ENCODE peak calls at places on chromosomes 3 and 15, in four cellular contexts. A is activated naive CD8-positive, alpha-beta T cell treated with anti-CD3 and anti-CD28 coated beads, Interleukin-2, amount 10 ng/mL, durations not matched to agents 7 days and 5 days; S is activated T-cell treated with anti-CD3 and anti-CD28 coated beads, Interleukin-2, amount 50 U/mL, for 72 hours; B is pancreas. O is an unnamed sample.

GRCh38 chr3:87082806-87083440 is 92.0 kb upstream of the VGLL3 start:
- DNase-seq in A (no peak), S (peak), B (peak), O (no peak)

GRCh38 chr3:15108869-15109268 is 9.9 kb upstream of the RBSN start:
- DNase-seq in A (no peak), S (no peak), B (no peak), O (no peak)

GRCh38 chr3:175287361-175287963 is 428.3 kb downstream of the NAALADL2 start:
- DNase-seq in A (no peak), S (no peak), B (no peak), O (no peak)

GRCh38 chr15:40232625-40233070 is 6.2 kb upstream of the PAK6 start:
- DNase-seq in A (no peak), S (no peak), B (no peak), O (no peak)

GRCh38 chr3:42746455-42747450 is 26.3 kb downstream of the CCDC13 start:
- DNase-seq in A (no peak), S (no peak), B (peak), O (no peak)

GRCh38 chr15:89177116-89177515 is 44.3 kb downstream of the RLBP1 start:
- DNase-seq in A (no peak), S (no peak), B (no peak), O (no peak)

GRCh38 chr3:193775421-193776077 is 182.5 kb downstream of the OPA1 start:
- DNase-seq in A (no peak), S (no peak), B (no peak), O (no peak)

GRCh38 chr3:59930170-59930569 is 880.3 kb upstream of the CFAP20DC start:
- DNase-seq in A (no peak), S (no peak), B (no peak), O (no peak)

GRCh38 chr3:60578936-60579335 is 672.3 kb downstream of the FHIT start:
- DNase-seq in A (no peak), S (no peak), B (no peak), O (no peak)

GRCh38 chr15:95429345-95429744 is 901.2 kb upstream of the NR2F2 start:
- DNase-seq in A (no peak), S (no peak), B (no peak), O (no peak)

GRCh38 chr3:175777495-175777894 is 918.4 kb downstream of the NAALADL2 start:
- DNase-seq in A (no peak), S (no peak), B (no peak), O (no peak)

GRCh38 chr3:124915254-124915653 is 19.3 kb downstream of the MUC13 start:
- DNase-seq in A (no peak), S (no peak), B (no peak), O (no peak)

GRCh38 chr3:15645740-15646490 is 44.4 kb downstream of the BTD start:
- DNase-seq in A (no peak), S (no peak), B (no peak), O (no peak)

GRCh38 chr3:29064085-29064484 is 216.8 kb upstream of the RBMS3 start:
- DNase-seq in A (no peak), S (no peak), B (no peak), O (no peak)

GRCh38 chr3:9032236-9032777 is 69.0 kb upstream of the RAD18 start:
- DNase-seq in A (no peak), S (no peak), B (no peak), O (no peak)

GRCh38 chr3:126442849-126443229 is 32.9 kb downstream of the ZXDC start:
- DNase-seq in A (no peak), S (no peak), B (no peak), O (no peak)

GRCh38 chr3:40586866-40587265 is 62.1 kb downstream of the ZNF621 start:
- DNase-seq in A (no peak), S (no peak), B (no peak), O (no peak)

GRCh38 chr15:71777216-71777943 is 33.0 kb upstream of the NR2E3 start:
- DNase-seq in A (no peak), S (no peak), B (no peak), O (peak)

GRCh38 chr15:80180468-80180867 is 27.7 kb downstream of the FAH start:
- DNase-seq in A (no peak), S (no peak), B (no peak), O (no peak)

GRCh38 chr3:122247825-122248185 is 64.3 kb downstream of the CASR start:
- DNase-seq in A (no peak), S (no peak), B (no peak), O (no peak)

GRCh38 chr15:48325400-48325799 is 5.8 kb upstream of the DUT start:
- DNase-seq in A (no peak), S (no peak), B (no peak), O (no peak)

GRCh38 chr3:119331661-119332060 is 37.5 kb downstream of the ARHGAP31 start:
- DNase-seq in A (no peak), S (no peak), B (no peak), O (no peak)

GRCh38 chr3:120793601-120794000 is 51.1 kb downstream of the GTF2E1 start:
- DNase-seq in A (no peak), S (no peak), B (no peak), O (no peak)

GRCh38 chr15:61415617-61416120 is 186.6 kb upstream of the RORA start:
- DNase-seq in A (no peak), S (no peak), B (no peak), O (no peak)

GRCh38 chr15:80452166-80452565 is 48.0 kb downstream of the ARNT2 start:
- DNase-seq in A (no peak), S (no peak), B (no peak), O (no peak)

O was measured in type B pancreatic cell.